ENCODE peak calls at places on chromosome 16, in five cellular contexts. One of them, this sample, is unnamed.

GRCh38 chr16:59540621-59541020 is 806.5 kb upstream of the GOT2 start:
- DNase-seq in WTC11: no peak
- DNase-seq in H1: no peak
- DNase-seq in HepG2: no peak
- DNase-seq in K562: no peak
- DNase-seq in this sample: no peak

GRCh38 chr16:87842209-87842869 is 27.0 kb downstream of the SLC7A5 start:
- DNase-seq in K562: no peak
- DNase-seq in H1: no peak
- DNase-seq in HepG2: peak
- DNase-seq in WTC11: no peak
- DNase-seq in this sample: no peak

GRCh38 chr16:79601978-79602609 is 1.6 kb upstream of the MAF start:
- DNase-seq in H1: peak
- DNase-seq in HepG2: peak
- DNase-seq in K562: peak
- DNase-seq in WTC11: peak
- DNase-seq in this sample: peak

GRCh38 chr16:27566417-27566816 is 16.5 kb downstream of the KATNIP start:
- DNase-seq in HepG2: no peak
- DNase-seq in K562: peak
- DNase-seq in WTC11: no peak
- DNase-seq in H1: no peak
- DNase-seq in this sample: no peak

GRCh38 chr16:89355686-89356085 is 134.7 kb downstream of the ANKRD11 start:
- DNase-seq in K562: no peak
- DNase-seq in WTC11: no peak
- DNase-seq in H1: no peak
- DNase-seq in HepG2: no peak
- DNase-seq in this sample: no peak

GRCh38 chr16:29916979-29917378 is 9.0 kb downstream of the KCTD13 start:
- DNase-seq in K562: no peak
- DNase-seq in HepG2: peak
- DNase-seq in WTC11: no peak
- DNase-seq in H1: no peak
- DNase-seq in this sample: no peak

GRCh38 chr16:84042308-84042878 is at the start of gene SLC38A8:
- DNase-seq in WTC11: no peak
- DNase-seq in H1: no peak
- DNase-seq in HepG2: no peak
- DNase-seq in K562: no peak
- DNase-seq in this sample: no peak

GRCh38 chr16:7227193-7227825 is 105.3 kb upstream of the RBFOX1 start:
- DNase-seq in WTC11: no peak
- DNase-seq in H1: peak
- DNase-seq in HepG2: no peak
- DNase-seq in K562: no peak
- DNase-seq in this sample: no peak

GRCh38 chr16:6038966-6039530 is 941.5 kb upstream of the EEF2KMT start:
- DNase-seq in WTC11: no peak
- DNase-seq in K562: no peak
- DNase-seq in H1: no peak
- DNase-seq in HepG2: no peak
- DNase-seq in this sample: no peak

GRCh38 chr16:86242244-86243122 is 267.8 kb upstream of the FOXF1 start:
- DNase-seq in K562: no peak
- DNase-seq in H1: peak
- DNase-seq in HepG2: no peak
- DNase-seq in WTC11: no peak
- DNase-seq in this sample: no peak

GRCh38 chr16:17331071-17331521 is 139.7 kb downstream of the XYLT1 start:
- DNase-seq in HepG2: no peak
- DNase-seq in H1: no peak
- DNase-seq in WTC11: no peak
- DNase-seq in K562: no peak
- DNase-seq in this sample: no peak

GRCh38 chr16:85465328-85466307 is 147.5 kb upstream of the GSE1 start:
- DNase-seq in HepG2: peak
- DNase-seq in WTC11: no peak
- DNase-seq in H1: no peak
- DNase-seq in K562: no peak
- DNase-seq in this sample: no peak

GRCh38 chr16:53183442-53183841 is 128.7 kb downstream of the CHD9 start:
- DNase-seq in HepG2: peak
- DNase-seq in K562: no peak
- DNase-seq in WTC11: no peak
- DNase-seq in H1: no peak
- DNase-seq in this sample: no peak

GRCh38 chr16:12547608-12547922 is 256.1 kb downstream of the CPPED1 start:
- DNase-seq in HepG2: no peak
- DNase-seq in WTC11: no peak
- DNase-seq in K562: no peak
- DNase-seq in H1: no peak
- DNase-seq in this sample: no peak

GRCh38 chr16:1150511-1150982 is 2.4 kb upstream of the CACNA1H start:
- DNase-seq in K562: peak
- DNase-seq in HepG2: peak
- DNase-seq in WTC11: peak
- DNase-seq in H1: peak
- DNase-seq in this sample: no peak

GRCh38 chr16:21554795-21555585 is 44.4 kb upstream of the METTL9 start:
- DNase-seq in HepG2: peak
- DNase-seq in H1: peak
- DNase-seq in WTC11: peak
- DNase-seq in K562: peak
- DNase-seq in this sample: peak

GRCh38 chr16:6125483-6126259 is 1028.1 kb upstream of the EEF2KMT start:
- DNase-seq in WTC11: no peak
- DNase-seq in H1: no peak
- DNase-seq in K562: no peak
- DNase-seq in HepG2: no peak
- DNase-seq in this sample: no peak

GRCh38 chr16:75138636-75139035 is 9.7 kb upstream of the ZFP1 start:
- DNase-seq in WTC11: peak
- DNase-seq in H1: peak
- DNase-seq in K562: no peak
- DNase-seq in HepG2: no peak
- DNase-seq in this sample: no peak

GRCh38 chr16:38941-39892 is 14.2 kb downstream of the POLR3K start:
- DNase-seq in HepG2: no peak
- DNase-seq in K562: no peak
- DNase-seq in H1: no peak
- DNase-seq in WTC11: no peak
- DNase-seq in this sample: peak

GRCh38 chr16:17532338-17532995 is 61.7 kb upstream of the XYLT1 start:
- DNase-seq in H1: no peak
- DNase-seq in WTC11: no peak
- DNase-seq in HepG2: no peak
- DNase-seq in K562: no peak
- DNase-seq in this sample: no peak

GRCh38 chr16:7362231-7362630 is 29.6 kb downstream of the RBFOX1 start:
- DNase-seq in HepG2: no peak
- DNase-seq in H1: no peak
- DNase-seq in K562: no peak
- DNase-seq in WTC11: no peak
- DNase-seq in this sample: no peak

GRCh38 chr16:85715169-85716015 is 26.6 kb upstream of the GINS2 start:
- DNase-seq in K562: no peak
- DNase-seq in HepG2: no peak
- DNase-seq in WTC11: no peak
- DNase-seq in H1: no peak
- DNase-seq in this sample: no peak

GRCh38 chr16:1542166-1542500 is 8.7 kb downstream of the TMEM204 start:
- DNase-seq in H1: no peak
- DNase-seq in WTC11: no peak
- DNase-seq in K562: no peak
- DNase-seq in HepG2: no peak
- DNase-seq in this sample: no peak

GRCh38 chr16:15653227-15653626 is 3.2 kb downstream of the NDE1 start:
- DNase-seq in K562: no peak
- DNase-seq in H1: no peak
- DNase-seq in HepG2: peak
- DNase-seq in WTC11: no peak
- DNase-seq in this sample: no peak

GRCh38 chr16:25633549-25633948 is 58.2 kb upstream of the HS3ST4 start:
- DNase-seq in H1: no peak
- DNase-seq in WTC11: no peak
- DNase-seq in K562: peak
- DNase-seq in HepG2: peak
- DNase-seq in this sample: no peak

GRCh38 chr16:84665359-84665758 is 17.0 kb downstream of the KLHL36 start:
- DNase-seq in K562: no peak
- DNase-seq in HepG2: no peak
- DNase-seq in WTC11: no peak
- DNase-seq in H1: no peak
- DNase-seq in this sample: no peak

GRCh38 chr16:81940781-81941560 is 70.3 kb downstream of the SDR42E1 start:
- DNase-seq in K562: no peak
- DNase-seq in WTC11: no peak
- DNase-seq in HepG2: peak
- DNase-seq in H1: peak
- DNase-seq in this sample: no peak

DNA sequence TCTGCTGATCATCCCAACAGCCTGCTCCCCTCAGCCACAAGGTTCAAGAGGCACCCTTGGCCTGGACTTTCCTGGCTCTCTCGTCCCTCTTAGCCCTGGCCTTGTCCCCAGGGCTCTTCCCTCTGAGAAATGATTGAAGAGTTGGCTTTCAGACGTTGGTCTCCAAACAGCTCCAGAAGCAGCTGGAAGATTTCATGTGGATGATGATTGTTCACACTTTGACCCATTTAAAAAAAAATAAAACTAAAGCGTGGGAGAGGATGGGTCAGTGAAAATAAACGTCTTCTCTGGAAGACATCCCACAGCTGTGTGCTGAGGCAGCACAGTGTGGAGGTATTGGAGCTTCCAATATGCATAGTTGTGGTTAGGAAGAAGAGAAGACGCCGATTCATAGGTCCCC is 54.7 kb upstream of the CDH11 start:
- DNase-seq in K562: no peak
- DNase-seq in WTC11: no peak
- DNase-seq in H1: no peak
- DNase-seq in HepG2: no peak
- DNase-seq in this sample: no peak
- TF ChIP-seq ATF2 in K562: no peak
- TF ChIP-seq ATF2 in WTC11: no peak
- TF ChIP-seq ATF2 in H1: no peak
- TF ChIP-seq ATF2 in HepG2: no peak
- TF ChIP-seq ATF2 in this sample: no peak

DNA sequence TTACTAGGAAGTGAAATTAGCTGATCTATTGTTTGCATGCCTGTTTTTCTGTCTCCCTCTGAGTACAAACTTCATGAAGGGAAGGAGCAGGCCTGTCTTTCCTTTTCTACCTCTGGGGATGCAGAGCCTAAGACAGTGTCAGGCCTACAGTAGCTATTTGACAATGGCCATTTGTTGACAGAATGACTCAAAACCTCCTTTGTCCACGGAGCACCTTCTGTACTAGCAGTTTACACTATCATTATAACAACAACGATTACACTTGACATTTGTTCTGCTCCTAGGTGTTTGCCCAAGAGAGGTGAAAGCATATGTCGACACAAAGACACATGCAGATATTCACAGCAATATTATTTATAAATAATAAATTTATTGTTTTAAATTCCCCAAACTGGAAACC is 132.3 kb upstream of the IRX3 start:
- DNase-seq in H1: no peak
- DNase-seq in HepG2: peak
- DNase-seq in WTC11: no peak
- DNase-seq in K562: no peak
- DNase-seq in this sample: no peak
- TF ChIP-seq ATF2 in H1: no peak
- TF ChIP-seq ATF2 in HepG2: no peak
- TF ChIP-seq ATF2 in WTC11: no peak
- TF ChIP-seq ATF2 in K562: no peak
- TF ChIP-seq ATF2 in this sample: no peak

DNA sequence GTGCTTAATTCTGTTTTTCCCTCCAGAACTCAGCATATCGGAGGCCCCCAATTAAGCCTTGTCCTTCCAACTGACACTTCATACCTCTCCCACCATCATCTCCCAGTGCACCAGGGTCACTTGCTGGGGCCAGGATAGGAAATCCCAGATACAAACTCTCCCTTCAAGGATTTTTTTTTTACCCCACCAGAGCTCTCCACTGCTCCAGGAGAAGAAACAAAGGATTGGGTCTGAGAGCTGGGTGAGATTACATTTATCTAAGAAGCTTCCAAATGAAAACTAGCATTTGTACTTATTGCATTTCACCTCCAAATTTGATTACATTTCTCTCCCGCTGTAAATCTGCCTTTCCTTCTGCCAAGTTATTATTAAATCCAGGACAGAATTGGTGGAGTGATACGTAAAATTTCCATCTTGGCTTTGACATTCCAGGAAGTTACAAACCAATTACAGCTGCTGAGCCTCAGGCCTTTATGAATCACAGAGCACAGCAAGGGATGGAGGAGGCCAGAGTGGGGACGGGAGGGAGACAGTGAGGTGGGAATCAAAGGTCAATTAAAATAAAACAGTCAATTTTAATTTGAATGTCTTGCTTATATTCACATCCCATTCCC is 123.5 kb downstream of the USP31 start:
- DNase-seq in H1: no peak
- DNase-seq in WTC11: no peak
- DNase-seq in K562: no peak
- DNase-seq in HepG2: no peak
- DNase-seq in this sample: no peak
- TF ChIP-seq ATF2 in H1: no peak
- TF ChIP-seq ATF2 in WTC11: no peak
- TF ChIP-seq ATF2 in K562: no peak
- TF ChIP-seq ATF2 in HepG2: no peak
- TF ChIP-seq ATF2 in this sample: no peak

DNA sequence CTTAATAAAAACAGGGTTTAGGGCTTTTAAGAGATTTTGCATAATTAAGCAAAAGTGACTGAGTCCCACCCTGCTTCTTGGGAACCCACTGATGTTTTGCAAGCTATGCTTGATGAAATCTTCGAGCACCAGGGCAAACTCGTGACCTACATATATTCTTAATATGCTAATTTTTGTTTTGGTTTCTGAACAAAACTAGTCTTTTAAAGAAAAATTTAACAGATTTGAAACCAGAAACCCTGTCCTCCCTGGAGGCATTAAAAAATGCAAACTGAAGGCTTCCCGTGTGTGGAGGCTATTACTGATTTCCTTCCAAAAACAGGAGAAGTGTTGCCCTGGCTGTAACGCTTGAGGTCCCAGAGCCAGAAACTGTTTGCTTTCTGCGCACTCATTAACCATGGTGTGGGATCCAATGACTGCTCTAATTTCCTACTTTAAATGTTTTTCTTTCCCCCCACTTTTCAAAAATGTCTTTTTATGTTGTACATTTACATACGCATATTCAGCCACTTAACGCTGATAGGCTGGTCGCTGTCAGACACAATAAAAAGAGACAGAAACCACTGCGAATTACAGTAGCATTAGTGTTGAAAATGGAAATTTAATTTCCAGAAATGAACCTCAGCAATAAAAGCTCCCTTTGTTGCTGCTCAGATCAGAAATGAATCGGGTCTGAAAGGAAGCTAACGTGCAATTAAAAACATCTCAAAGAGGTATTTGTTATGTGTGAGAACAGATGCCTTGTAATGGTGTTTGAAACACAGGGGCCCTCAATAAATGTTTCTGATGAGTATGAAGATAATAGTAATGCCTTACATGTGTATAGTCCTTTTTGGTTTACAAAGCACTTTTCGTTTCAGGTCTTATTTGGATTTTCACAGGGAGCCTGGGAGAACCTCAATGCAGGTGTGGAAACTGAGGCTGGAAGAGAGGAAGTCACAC is 40.0 kb upstream of the IRX6 start:
- DNase-seq in HepG2: no peak
- DNase-seq in H1: no peak
- DNase-seq in WTC11: no peak
- DNase-seq in K562: no peak
- DNase-seq in this sample: no peak
- TF ChIP-seq ATF2 in HepG2: no peak
- TF ChIP-seq ATF2 in H1: no peak
- TF ChIP-seq ATF2 in WTC11: no peak
- TF ChIP-seq ATF2 in K562: no peak
- TF ChIP-seq ATF2 in this sample: no peak